ENCODE peak calls at places on chromosomes 7 and 10, in ten cellular contexts. M is stomach; H is bronchial epithelial cell; G is IMR-90; J is brain microvascular endothelial cell; V is CD8-positive, alpha-beta T cell; T is cardiac fibroblast; Q is heart left ventricle; I is psoas muscle; F is thoracic aorta. K is an unnamed sample.

GRCh38 chr7:131159961-131160361 is 167.7 kb upstream of the MKLN1 start:
- DNase-seq in M (no peak), G (peak; percentile 85), T (peak; percentile 67), J (peak; percentile 55), I (no peak), Q (no peak), V (no peak), H (no peak), F (no peak), K (peak; percentile 55)

GRCh38 chr7:101200862-101201599 is at the start of gene MOGAT3:
- DNase-seq in M (no peak), V (no peak), H (no peak), T (no peak), F (no peak), Q (no peak), G (no peak), I (no peak), J (no peak), K (no peak)

GRCh38 chr10:110141185-110141584 is 66.2 kb upstream of the MXI1 start:
- DNase-seq in T (peak; percentile 76), H (peak; percentile 74), M (no peak), G (peak; percentile 21), Q (no peak), F (no peak), I (no peak), V (no peak), J (peak; percentile 24), K (peak; percentile 48)

GRCh38 chr10:71267508-71268240 is 51.4 kb upstream of the SLC29A3 start:
- DNase-seq in J (no peak), F (no peak), G (no peak), Q (peak; percentile 25), V (no peak), I (no peak), M (no peak), H (no peak), T (no peak), K (no peak)

GRCh38 chr10:91201213-91201996 is 19.1 kb upstream of the PCGF5 start:
- DNase-seq in H (no peak), G (no peak), J (no peak), T (no peak), V (no peak), F (no peak), I (no peak), Q (no peak), M (no peak), K (peak; percentile 62)

GRCh38 chr7:18505870-18506460 is 10.4 kb downstream of the HDAC9 start:
- DNase-seq in I (no peak), T (peak; percentile 29), V (no peak), M (no peak), H (no peak), G (peak; percentile 76), Q (no peak), J (peak; percentile 70), F (no peak), K (peak; percentile 78)

GRCh38 chr7:55546826-55547225 is 25.5 kb downstream of the VOPP1 start:
- DNase-seq in H (peak; percentile 95), F (peak; percentile 61), V (no peak), J (peak; percentile 72), Q (peak; percentile 81), M (peak; percentile 83), T (peak; percentile 81), I (peak; percentile 93), G (peak; percentile 79), K (peak; percentile 67)

GRCh38 chr10:110221044-110221720 is 13.8 kb downstream of the MXI1 start:
- DNase-seq in M (no peak), H (no peak), G (no peak), Q (no peak), J (no peak), F (no peak), T (no peak), V (no peak), I (no peak), K (no peak)

GRCh38 chr7:1336509-1336908 is 103.8 kb downstream of the UNCX start:
- DNase-seq in T (no peak), M (no peak), H (no peak), V (no peak), G (no peak), F (no peak), J (no peak), Q (no peak), I (no peak), K (no peak)

DNA sequence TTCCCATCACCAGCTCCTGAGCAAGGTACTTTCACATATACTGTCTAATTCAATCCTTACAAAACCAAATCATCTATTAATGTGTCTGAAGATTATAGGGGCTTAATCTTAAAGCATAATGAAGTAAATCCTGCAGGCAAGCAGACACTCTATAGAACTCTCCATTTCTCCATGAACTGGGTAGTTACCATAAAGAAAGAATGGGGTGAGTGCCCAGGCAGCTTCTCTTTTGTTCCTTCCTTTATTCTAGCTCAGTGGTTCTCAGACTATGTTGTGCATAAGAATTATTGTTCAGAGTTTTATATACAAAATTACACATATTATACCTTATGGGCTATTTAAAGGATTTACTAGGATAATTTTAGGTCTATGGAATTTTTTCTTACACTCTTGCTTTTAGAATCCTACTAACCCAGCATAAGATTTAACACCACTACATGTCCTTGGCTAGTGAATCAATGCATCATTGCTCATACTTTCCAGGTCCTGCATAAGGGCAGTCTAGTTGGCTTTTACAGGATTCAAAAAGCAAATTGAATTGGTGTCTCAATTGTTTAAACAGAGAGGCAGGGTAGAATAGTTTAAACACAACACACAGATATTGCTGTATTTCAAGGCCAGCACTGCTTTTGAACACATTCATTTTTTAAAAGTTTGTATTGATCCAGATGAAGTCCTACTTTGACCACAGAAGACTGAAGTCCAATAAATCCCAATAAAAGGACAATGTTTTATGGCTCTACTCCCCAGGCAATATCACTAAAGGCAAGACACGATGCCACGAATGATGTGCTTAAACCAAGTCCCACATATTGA is 12.9 kb downstream of the SGCE start:
- DNase-seq in H (peak; percentile 42), Q (no peak), M (no peak), V (no peak), G (no peak), I (no peak), T (no peak), J (no peak), F (no peak), K (no peak)
- TF ChIP-seq CTCF in H (no peak), Q (no peak), M (no peak), V (no peak), G (no peak), I (no peak), T (no peak), J (no peak), F (no peak), K (no peak)

GRCh38 chr7:135884495-135885237 is 92.5 kb downstream of the MTPN start:
- DNase-seq in Q (no peak), I (no peak), H (no peak), J (no peak), T (no peak), V (no peak), F (no peak), M (no peak), G (no peak), K (no peak)

GRCh38 chr7:135889823-135890222 is 87.3 kb downstream of the MTPN start:
- DNase-seq in V (no peak), I (no peak), Q (no peak), H (no peak), F (no peak), T (no peak), M (no peak), G (no peak), J (no peak), K (no peak)

GRCh38 chr7:135888740-135889139 is 88.4 kb downstream of the MTPN start:
- DNase-seq in Q (no peak), H (no peak), J (no peak), V (no peak), I (no peak), G (no peak), F (no peak), T (no peak), M (no peak), K (no peak)

DNA sequence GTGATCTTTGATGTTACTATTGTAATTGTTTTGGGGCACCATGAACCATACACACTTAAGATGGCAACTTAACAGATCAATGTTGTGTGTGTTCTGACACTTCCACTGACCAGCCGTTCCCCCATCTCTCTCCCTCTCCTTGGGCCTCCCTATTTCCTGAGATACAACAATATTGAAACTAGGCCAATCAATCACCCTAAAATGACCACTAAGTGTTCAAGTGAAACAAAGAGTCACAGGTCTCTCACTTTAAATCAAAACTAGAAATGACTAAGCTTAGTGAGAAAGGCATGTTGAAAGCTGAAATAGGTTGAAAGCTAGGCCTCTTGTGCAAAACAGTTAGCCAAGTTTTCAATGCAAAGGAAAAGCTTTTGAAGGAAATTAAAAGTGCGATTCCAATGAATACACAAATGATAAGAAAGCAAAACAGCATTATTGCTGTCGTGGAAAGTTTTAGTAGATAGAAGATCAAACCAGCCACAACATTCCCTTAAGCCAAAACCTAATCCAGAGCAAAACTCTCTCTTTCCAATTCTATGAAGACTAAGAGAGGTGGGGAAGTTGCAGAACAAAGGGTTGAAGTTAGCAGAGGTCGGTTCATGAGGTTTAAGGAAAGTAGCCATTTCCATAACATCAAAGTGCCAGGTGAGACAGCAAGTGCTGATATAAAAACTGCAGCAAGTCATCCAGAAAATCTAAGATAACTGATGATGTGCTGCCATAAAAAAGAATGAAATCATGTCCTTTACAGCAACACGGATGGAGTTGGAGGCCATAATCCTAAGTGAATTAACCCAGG is 90.6 kb downstream of the MTPN start:
- DNase-seq in Q (no peak), F (no peak), J (no peak), I (no peak), G (no peak), V (no peak), T (no peak), M (no peak), H (no peak), K (no peak)
- H3K4me3 ChIP-seq in Q (no peak overlapping the region), F (no peak overlapping the region), J (no peak overlapping the region), I (no peak overlapping the region), G (no peak overlapping the region), V (no peak overlapping the region), T (no peak overlapping the region), M (no peak overlapping the region), H (no peak overlapping the region), K (no peak overlapping the region)

DNA sequence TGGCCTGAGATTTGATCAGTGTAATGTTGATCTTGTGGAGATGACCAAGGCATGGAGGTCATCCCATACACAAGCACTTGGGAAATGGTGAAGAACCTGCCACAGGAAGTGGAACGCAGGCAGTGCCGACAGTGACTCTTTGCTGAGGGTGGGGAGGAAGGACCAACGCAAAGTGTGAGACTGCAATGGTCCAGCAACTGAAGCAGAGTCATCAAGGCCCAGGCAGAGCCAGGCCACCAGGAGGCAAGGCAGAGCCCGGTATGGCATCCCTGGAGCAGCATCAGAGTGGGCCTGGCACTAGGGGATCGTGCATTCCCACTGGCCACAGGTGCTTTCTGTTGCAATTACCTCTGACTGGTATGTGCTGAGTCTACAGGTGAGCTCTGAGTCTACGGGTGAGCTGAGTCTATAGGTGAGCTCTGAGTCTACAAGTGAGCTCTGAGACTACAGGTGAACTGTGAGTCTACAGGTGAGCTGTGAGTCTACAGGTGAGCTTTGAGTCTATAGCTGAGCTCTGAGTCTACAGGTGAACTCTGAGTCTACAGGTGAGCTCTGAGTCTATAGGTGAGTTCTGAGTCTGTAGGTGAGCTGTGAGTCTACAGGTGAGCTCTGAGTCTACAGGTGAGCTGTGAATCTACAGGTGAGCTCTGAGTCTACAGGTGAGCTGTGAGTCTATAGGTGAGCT is 132.9 kb downstream of the KLF6 start:
- DNase-seq in J (no peak), T (no peak), F (no peak), I (no peak), H (no peak), V (no peak), M (no peak), G (no peak), Q (no peak), K (no peak)
- TF ChIP-seq CTCF in J (peak; percentile 13), T (peak; percentile 10), F (no peak), I (no peak), H (no peak), V (no peak), M (no peak), G (no peak), Q (no peak), K (no peak)

GRCh38 chr10:68601490-68602265 is 41.5 kb downstream of the TET1 start:
- DNase-seq in M (no peak), J (no peak), H (no peak), T (no peak), I (no peak), G (no peak), Q (no peak), F (no peak), V (no peak), K (no peak)
- H3K4me3 ChIP-seq in M (no peak overlapping the region), J (peak overlapping the region; percentile 56), H (no peak overlapping the region), T (no peak overlapping the region), I (peak overlapping the region; percentile 76), G (no peak overlapping the region), Q (peak overlapping the region; percentile 62), F (peak overlapping the region; percentile 73), V (peak overlapping the region; percentile 72), K (peak overlapping the region; percentile 1)

K was measured in choroid plexus epithelial cell.